ENCODE peak calls at places on chromosomes 1 and 21, in five cellular contexts. One of them, this sample, is unnamed.

GRCh38 chr1:237672748-237673147 is 218.0 kb downstream of the ZP4 start:
- DNase-seq in effector CD4-positive, alpha-beta T cell: no peak
- DNase-seq in left cardiac atrium: no peak
- DNase-seq in HS-27A: no peak
- DNase-seq in HT1080: peak
- DNase-seq in this sample: peak

GRCh38 chr1:66271904-66272254 is 262.1 kb upstream of the SGIP1 start:
- DNase-seq in effector CD4-positive, alpha-beta T cell: no peak
- DNase-seq in left cardiac atrium: peak
- DNase-seq in HS-27A: peak
- DNase-seq in HT1080: peak
- DNase-seq in this sample: no peak

GRCh38 chr1:9280015-9280860 is 12.5 kb upstream of the SPSB1 start:
- DNase-seq in effector CD4-positive, alpha-beta T cell: no peak
- DNase-seq in left cardiac atrium: peak
- DNase-seq in HS-27A: peak
- DNase-seq in HT1080: peak
- DNase-seq in this sample: no peak

GRCh38 chr21:37564924-37565529 is 198.5 kb downstream of the DYRK1A start:
- DNase-seq in effector CD4-positive, alpha-beta T cell: no peak
- DNase-seq in left cardiac atrium: no peak
- DNase-seq in HS-27A: no peak
- DNase-seq in HT1080: peak
- DNase-seq in this sample: no peak

GRCh38 chr1:169586395-169587255 is at the start of gene F5:
- DNase-seq in effector CD4-positive, alpha-beta T cell: peak
- DNase-seq in left cardiac atrium: peak
- DNase-seq in HS-27A: no peak
- DNase-seq in HT1080: peak
- DNase-seq in this sample: peak

GRCh38 chr1:242530761-242531160 is 6.3 kb upstream of the PLD5 start:
- DNase-seq in effector CD4-positive, alpha-beta T cell: no peak
- DNase-seq in left cardiac atrium: no peak
- DNase-seq in HS-27A: no peak
- DNase-seq in HT1080: peak
- DNase-seq in this sample: no peak

GRCh38 chr21:44632067-44632466 is 5.1 kb upstream of the KRTAP10-10 start:
- DNase-seq in effector CD4-positive, alpha-beta T cell: no peak
- DNase-seq in left cardiac atrium: no peak
- DNase-seq in HS-27A: no peak
- DNase-seq in HT1080: no peak
- DNase-seq in this sample: no peak

GRCh38 chr21:42039470-42039901 is 29.3 kb upstream of the ZBTB21 start:
- DNase-seq in effector CD4-positive, alpha-beta T cell: no peak
- DNase-seq in left cardiac atrium: no peak
- DNase-seq in HS-27A: no peak
- DNase-seq in HT1080: no peak
- DNase-seq in this sample: no peak

GRCh38 chr1:8736927-8737326 is 80.5 kb downstream of the RERE start:
- DNase-seq in effector CD4-positive, alpha-beta T cell: no peak
- DNase-seq in left cardiac atrium: no peak
- DNase-seq in HS-27A: no peak
- DNase-seq in HT1080: no peak
- DNase-seq in this sample: no peak

GRCh38 chr1:192243721-192244120 is 73.1 kb upstream of the RGS21 start:
- DNase-seq in effector CD4-positive, alpha-beta T cell: no peak
- DNase-seq in left cardiac atrium: no peak
- DNase-seq in HS-27A: no peak
- DNase-seq in HT1080: peak
- DNase-seq in this sample: no peak

GRCh38 chr1:169999357-169999756 is 75.1 kb downstream of the KIFAP3 start:
- DNase-seq in effector CD4-positive, alpha-beta T cell: no peak
- DNase-seq in left cardiac atrium: peak
- DNase-seq in HS-27A: no peak
- DNase-seq in HT1080: peak
- DNase-seq in this sample: peak

GRCh38 chr1:63327417-63328139 is 5.2 kb downstream of the FOXD3 start:
- DNase-seq in effector CD4-positive, alpha-beta T cell: no peak
- DNase-seq in left cardiac atrium: peak
- DNase-seq in HS-27A: peak
- DNase-seq in HT1080: peak
- DNase-seq in this sample: peak

GRCh38 chr1:205068001-205068400 is 16.3 kb downstream of the TMEM81 start:
- DNase-seq in effector CD4-positive, alpha-beta T cell: no peak
- DNase-seq in left cardiac atrium: no peak
- DNase-seq in HS-27A: no peak
- DNase-seq in HT1080: no peak
- DNase-seq in this sample: no peak

GRCh38 chr1:28835237-28835650 is 23.3 kb downstream of the OPRD1 start:
- DNase-seq in effector CD4-positive, alpha-beta T cell: no peak
- DNase-seq in left cardiac atrium: no peak
- DNase-seq in HS-27A: no peak
- DNase-seq in HT1080: no peak
- DNase-seq in this sample: peak

GRCh38 chr21:21163904-21164303 is 165.7 kb downstream of the NCAM2 start:
- DNase-seq in effector CD4-positive, alpha-beta T cell: no peak
- DNase-seq in left cardiac atrium: peak
- DNase-seq in HS-27A: peak
- DNase-seq in HT1080: peak
- DNase-seq in this sample: peak

GRCh38 chr1:153956997-153957715 is 1.3 kb downstream of the CRTC2 start:
- DNase-seq in effector CD4-positive, alpha-beta T cell: no peak
- DNase-seq in left cardiac atrium: no peak
- DNase-seq in HS-27A: no peak
- DNase-seq in HT1080: no peak
- DNase-seq in this sample: no peak

GRCh38 chr1:83900530-83900929 is 98.4 kb downstream of the TTLL7 start:
- DNase-seq in effector CD4-positive, alpha-beta T cell: no peak
- DNase-seq in left cardiac atrium: no peak
- DNase-seq in HS-27A: peak
- DNase-seq in HT1080: peak
- DNase-seq in this sample: no peak

GRCh38 chr1:33222381-33222780 is 33.9 kb upstream of the ZNF362 start:
- DNase-seq in effector CD4-positive, alpha-beta T cell: no peak
- DNase-seq in left cardiac atrium: no peak
- DNase-seq in HS-27A: no peak
- DNase-seq in HT1080: no peak
- DNase-seq in this sample: no peak

GRCh38 chr21:31158789-31159581 is 120.7 kb upstream of the KRTAP19-8 start:
- DNase-seq in effector CD4-positive, alpha-beta T cell: no peak
- DNase-seq in left cardiac atrium: no peak
- DNase-seq in HS-27A: no peak
- DNase-seq in HT1080: no peak
- DNase-seq in this sample: no peak

GRCh38 chr1:207995576-207995975 is 84.7 kb upstream of the CD34 start:
- DNase-seq in effector CD4-positive, alpha-beta T cell: no peak
- DNase-seq in left cardiac atrium: no peak
- DNase-seq in HS-27A: no peak
- DNase-seq in HT1080: no peak
- DNase-seq in this sample: no peak

GRCh38 chr1:22731924-22732522 is 21.4 kb downstream of the EPHB2 start:
- DNase-seq in effector CD4-positive, alpha-beta T cell: no peak
- DNase-seq in left cardiac atrium: no peak
- DNase-seq in HS-27A: no peak
- DNase-seq in HT1080: no peak
- DNase-seq in this sample: no peak

GRCh38 chr1:204340137-204340536 is 19.6 kb downstream of the PLEKHA6 start:
- DNase-seq in effector CD4-positive, alpha-beta T cell: no peak
- DNase-seq in left cardiac atrium: no peak
- DNase-seq in HS-27A: no peak
- DNase-seq in HT1080: no peak
- DNase-seq in this sample: no peak

GRCh38 chr1:210496063-210496462 is 167.4 kb downstream of the HHAT start:
- DNase-seq in effector CD4-positive, alpha-beta T cell: no peak
- DNase-seq in left cardiac atrium: peak
- DNase-seq in HS-27A: no peak
- DNase-seq in HT1080: peak
- DNase-seq in this sample: no peak

GRCh38 chr21:41827951-41828883 is 50.9 kb downstream of the PRDM15 start:
- DNase-seq in effector CD4-positive, alpha-beta T cell: no peak
- DNase-seq in left cardiac atrium: no peak
- DNase-seq in HS-27A: no peak
- DNase-seq in HT1080: no peak
- DNase-seq in this sample: no peak

GRCh38 chr1:47298025-47298699 is 15.8 kb downstream of the STIL start:
- DNase-seq in effector CD4-positive, alpha-beta T cell: no peak
- DNase-seq in left cardiac atrium: no peak
- DNase-seq in HS-27A: no peak
- DNase-seq in HT1080: no peak
- DNase-seq in this sample: no peak

GRCh38 chr21:34635307-34635706 is 20.4 kb upstream of the RCAN1 start:
- DNase-seq in effector CD4-positive, alpha-beta T cell: no peak
- DNase-seq in left cardiac atrium: no peak
- DNase-seq in HS-27A: no peak
- DNase-seq in HT1080: no peak
- DNase-seq in this sample: no peak

GRCh38 chr1:109249654-109250401 is 489 bp downstream of the CELSR2 start:
- DNase-seq in effector CD4-positive, alpha-beta T cell: no peak
- DNase-seq in left cardiac atrium: peak
- DNase-seq in HS-27A: no peak
- DNase-seq in HT1080: no peak
- DNase-seq in this sample: no peak

GRCh38 chr1:5725406-5725805 is 266.8 kb downstream of the NPHP4 start:
- DNase-seq in effector CD4-positive, alpha-beta T cell: no peak
- DNase-seq in left cardiac atrium: no peak
- DNase-seq in HS-27A: no peak
- DNase-seq in HT1080: no peak
- DNase-seq in this sample: no peak

GRCh38 chr1:91609571-91609970 is 108.9 kb downstream of the CDC7 start:
- DNase-seq in effector CD4-positive, alpha-beta T cell: no peak
- DNase-seq in left cardiac atrium: no peak
- DNase-seq in HS-27A: peak
- DNase-seq in HT1080: peak
- DNase-seq in this sample: no peak

GRCh38 chr1:56788588-56788987 is 30.6 kb downstream of the FYB2 start:
- DNase-seq in effector CD4-positive, alpha-beta T cell: no peak
- DNase-seq in left cardiac atrium: peak
- DNase-seq in HS-27A: no peak
- DNase-seq in HT1080: peak
- DNase-seq in this sample: peak

This sample was measured in cerebellar cortex.